ENCODE peak calls at places on chromosomes 11 and 22, in ten cellular contexts. C, Q, F, Z, L, J, A, I, Y and H are unnamed samples.

GRCh38 chr11:108474664-108475485 is 7.5 kb upstream of the C11orf65 start:
- DNase-seq in C (no peak), Q (no peak), F (no peak), Z (no peak), L (no peak), J (no peak), A (no peak), I (no peak), Y (no peak), H (no peak)

GRCh38 chr22:27372364-27372763 is 429.2 kb downstream of the MN1 start:
- DNase-seq in C (no peak), Q (no peak), F (no peak), Z (no peak), L (no peak), J (no peak), A (no peak), I (no peak), Y (no peak), H (no peak)

GRCh38 chr22:20579273-20580120 is 72.1 kb downstream of the MED15 start:
- DNase-seq in C (no peak), Q (no peak), F (no peak), Z (no peak), L (peak; percentile 78), J (no peak), A (no peak), I (no peak), Y (no peak), H (no peak)

GRCh38 chr11:68934321-68934645 is 30.6 kb downstream of the IGHMBP2 start:
- DNase-seq in C (no peak), Q (no peak), F (no peak), Z (no peak), L (no peak), J (no peak), A (no peak), I (no peak), Y (no peak), H (no peak)

GRCh38 chr11:30392221-30392784 is 69.4 kb downstream of the ARL14EP start:
- DNase-seq in C (no peak), Q (no peak), F (no peak), Z (no peak), L (no peak), J (peak; percentile 27), A (no peak), I (no peak), Y (peak; percentile 20), H (no peak)

GRCh38 chr11:67699521-67699920 is 25.1 kb upstream of the ALDH3B2 start:
- DNase-seq in C (no peak), Q (no peak), F (no peak), Z (no peak), L (no peak), J (no peak), A (no peak), I (no peak), Y (no peak), H (no peak)

GRCh38 chr11:117713676-117714075 is 83.3 kb downstream of the DSCAML1 start:
- DNase-seq in C (no peak), Q (no peak), F (no peak), Z (no peak), L (no peak), J (no peak), A (no peak), I (no peak), Y (no peak), H (no peak)

GRCh38 chr22:27537481-27537891 is 264.1 kb downstream of the MN1 start:
- DNase-seq in C (no peak), Q (no peak), F (no peak), Z (no peak), L (no peak), J (no peak), A (no peak), I (no peak), Y (no peak), H (no peak)

GRCh38 chr11:34264266-34265110 is 93.3 kb downstream of the ABTB2 start:
- DNase-seq in C (no peak), Q (no peak), F (no peak), Z (no peak), L (no peak), J (peak; percentile 49), A (no peak), I (no peak), Y (no peak), H (no peak)

GRCh38 chr11:2750601-2751522 is 51.1 kb upstream of the KCNQ1OT1 start:
- DNase-seq in C (no peak), Q (no peak), F (no peak), Z (no peak), L (peak; percentile 56), J (no peak), A (no peak), I (no peak), Y (peak; percentile 53), H (no peak)

GRCh38 chr11:488992-489391 is 18.1 kb downstream of the RNH1 start:
- DNase-seq in C (no peak), Q (no peak), F (no peak), Z (no peak), L (no peak), J (no peak), A (no peak), I (no peak), Y (no peak), H (no peak)

GRCh38 chr22:35756722-35757121 is 39.0 kb downstream of the APOL5 start:
- DNase-seq in C (no peak), Q (no peak), F (no peak), Z (no peak), L (no peak), J (no peak), A (no peak), I (no peak), Y (no peak), H (no peak)

GRCh38 chr11:94183886-94184264 is 55.2 kb downstream of the PANX1 start:
- DNase-seq in C (no peak), Q (peak; percentile 39), F (no peak), Z (no peak), L (peak; percentile 6), J (no peak), A (peak; percentile 42), I (no peak), Y (peak; percentile 77), H (no peak)

GRCh38 chr11:103637250-103637649 is 399.2 kb upstream of the DDI1 start:
- DNase-seq in C (no peak), Q (no peak), F (no peak), Z (no peak), L (no peak), J (no peak), A (no peak), I (no peak), Y (no peak), H (no peak)

GRCh38 chr11:88411265-88411664 is 73.7 kb upstream of the CTSC start:
- DNase-seq in C (no peak), Q (no peak), F (peak; percentile 75), Z (no peak), L (no peak), J (no peak), A (no peak), I (no peak), Y (no peak), H (peak; percentile 61)

GRCh38 chr22:46763051-46763705 is 728 bp downstream of the TBC1D22A start:
- DNase-seq in C (no peak), Q (peak; percentile 84), F (no peak), Z (no peak), L (no peak), J (no peak), A (peak; percentile 39), I (no peak), Y (no peak), H (no peak)

GRCh38 chr11:117519590-117519989 is 191.9 kb downstream of the CEP164 start:
- DNase-seq in C (no peak), Q (no peak), F (no peak), Z (no peak), L (no peak), J (no peak), A (no peak), I (no peak), Y (no peak), H (no peak)

GRCh38 chr11:67054851-67055523 is 1.7 kb upstream of the RHOD start:
- DNase-seq in C (no peak), Q (peak; percentile 51), F (no peak), Z (no peak), L (no peak), J (peak; percentile 67), A (peak; percentile 54), I (no peak), Y (peak; percentile 74), H (peak; percentile 61)

GRCh38 chr11:63917685-63918523 is 940 bp upstream of the RCOR2 start:
- DNase-seq in C (no peak), Q (peak; percentile 70), F (no peak), Z (peak; percentile 96), L (peak; percentile 81), J (peak; percentile 82), A (peak; percentile 42), I (no peak), Y (peak; percentile 50), H (no peak)

GRCh38 chr11:45915446-45915845 is 2.2 kb downstream of the PEX16 start:
- DNase-seq in C (no peak), Q (no peak), F (no peak), Z (no peak), L (no peak), J (no peak), A (no peak), I (no peak), Y (no peak), H (no peak)

GRCh38 chr11:83072689-83073242 is 1.1 kb upstream of the RAB30 start:
- DNase-seq in C (no peak), Q (no peak), F (no peak), Z (no peak), L (no peak), J (no peak), A (no peak), I (no peak), Y (no peak), H (no peak)

GRCh38 chr11:126891556-126892217 is 108.9 kb downstream of the KIRREL3 start:
- DNase-seq in C (no peak), Q (no peak), F (no peak), Z (no peak), L (no peak), J (no peak), A (no peak), I (no peak), Y (no peak), H (no peak)

GRCh38 chr22:44404341-44405020 is 91.7 kb upstream of the SHISAL1 start:
- DNase-seq in C (no peak), Q (no peak), F (no peak), Z (no peak), L (no peak), J (no peak), A (no peak), I (no peak), Y (no peak), H (no peak)

GRCh38 chr11:2793781-2794418 is 91.7 kb downstream of the CDKN1C start:
- DNase-seq in C (no peak), Q (no peak), F (no peak), Z (no peak), L (no peak), J (no peak), A (no peak), I (no peak), Y (no peak), H (no peak)

GRCh38 chr11:61826930-61827572 is 1.0 kb upstream of the FADS2 start:
- DNase-seq in C (no peak), Q (peak; percentile 45), F (no peak), Z (no peak), L (peak; percentile 67), J (no peak), A (no peak), I (no peak), Y (no peak), H (no peak)

GRCh38 chr22:41995211-41995610 is 3.4 kb upstream of the WBP2NL start:
- DNase-seq in C (no peak), Q (no peak), F (no peak), Z (no peak), L (no peak), J (no peak), A (no peak), I (no peak), Y (no peak), H (no peak)